ENCODE peak calls at places on chromosomes 1 and 21, in seven cellular contexts. L is sigmoid colon, U is suprapubic skin, O is K562, J is HepG2, F is tibial nerve, I is transverse colon. Y is an unnamed sample.

GRCh38 chr1:213061263-213061662 is 10.2 kb downstream of the RPS6KC1 start:
- DNase-seq in F (no peak), U (no peak), J (no peak), O (no peak), I (no peak), L (no peak), Y (no peak)

GRCh38 chr1:230270185-230270939 is 155.8 kb downstream of the PGBD5 start:
- DNase-seq in J (no peak), I (no peak), L (no peak), U (no peak), O (peak; percentile 12), F (no peak), Y (no peak)

GRCh38 chr21:35136586-35137254 is 87.6 kb upstream of the RUNX1 start:
- DNase-seq in I (peak; percentile 22), F (no peak), U (no peak), J (peak; percentile 49), L (no peak), O (peak; percentile 79), Y (no peak)

GRCh38 chr1:216686860-216687545 is 36.2 kb downstream of the ESRRG start:
- DNase-seq in J (no peak), L (no peak), O (no peak), U (no peak), I (no peak), F (no peak), Y (no peak)

GRCh38 chr1:234584926-234585325 is 25.1 kb downstream of the IRF2BP2 start:
- DNase-seq in F (no peak), J (no peak), O (peak; percentile 40), L (peak; percentile 86), U (no peak), I (peak; percentile 31), Y (no peak)

GRCh38 chr1:24111998-24112380 is at the start of gene MYOM3:
- DNase-seq in U (no peak), I (no peak), L (no peak), O (no peak), F (no peak), J (no peak), Y (no peak)

GRCh38 chr1:70685300-70686286 is 274.5 kb downstream of the CTH start:
- DNase-seq in U (peak; percentile 73), F (peak; percentile 16), O (peak; percentile 83), L (peak; percentile 83), I (peak; percentile 51), J (peak; percentile 68), Y (peak; percentile 24)

GRCh38 chr21:34771512-34772028 is 102.8 kb downstream of the CLIC6 start:
- DNase-seq in F (no peak), I (no peak), O (peak; percentile 16), J (peak; percentile 89), U (no peak), L (no peak), Y (no peak)

GRCh38 chr1:44029260-44029910 is 1.9 kb downstream of the SLC6A9 start:
- DNase-seq in U (no peak), F (no peak), J (no peak), O (no peak), I (no peak), L (peak; percentile 69), Y (no peak)

GRCh38 chr1:41232305-41232704 is 9.8 kb downstream of the SCMH1 start:
- DNase-seq in I (no peak), J (peak; percentile 60), U (no peak), O (no peak), F (no peak), L (no peak), Y (no peak)

GRCh38 chr21:34313116-34313515 is 50.7 kb upstream of the KCNE2 start:
- DNase-seq in L (no peak), U (no peak), J (no peak), O (no peak), I (no peak), F (no peak), Y (no peak)

GRCh38 chr1:10657080-10657847 is 139.2 kb downstream of the CASZ1 start:
- DNase-seq in U (no peak), I (no peak), F (no peak), L (no peak), O (no peak), J (no peak), Y (no peak)

GRCh38 chr1:179090522-179090921 is 8.7 kb downstream of the TOR3A start:
- DNase-seq in J (no peak), L (no peak), I (no peak), O (no peak), F (no peak), U (no peak), Y (no peak)

GRCh38 chr1:155871390-155871789 is 12.0 kb downstream of the SYT11 start:
- DNase-seq in J (no peak), L (peak; percentile 79), O (no peak), I (no peak), F (peak; percentile 26), U (no peak), Y (no peak)

GRCh38 chr21:38352536-38353219 is 95.9 kb downstream of the KCNJ15 start:
- DNase-seq in I (peak; percentile 59), J (peak; percentile 3), L (no peak), U (no peak), O (peak; percentile 62), F (peak; percentile 45), Y (no peak)

GRCh38 chr1:21499283-21499945 is 9.8 kb upstream of the ALPL start:
- DNase-seq in O (no peak), U (no peak), J (no peak), F (no peak), I (no peak), L (no peak), Y (no peak)

DNA sequence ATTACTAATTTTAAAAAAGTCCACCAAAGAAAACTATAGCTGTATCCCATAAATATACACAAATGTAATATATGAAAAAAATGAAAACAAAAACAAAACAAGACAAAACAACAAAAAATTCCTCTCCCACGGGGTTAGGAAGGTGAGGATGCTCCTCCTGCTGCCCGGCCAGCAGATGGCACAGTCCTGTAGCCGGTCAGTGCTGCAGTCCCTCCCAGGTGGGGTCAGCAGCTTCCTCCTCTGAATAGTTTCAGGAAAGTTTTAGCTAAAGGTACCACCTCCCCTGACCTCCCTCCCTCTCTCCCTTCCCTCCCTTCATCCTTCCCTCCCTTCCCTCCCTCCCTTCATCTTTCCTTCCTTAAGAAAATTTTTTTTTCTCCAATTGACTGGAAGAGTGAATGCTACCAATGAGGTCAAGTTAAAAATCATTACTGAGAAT is 67.8 kb upstream of the BCL10 start:
- DNase-seq in J (peak; percentile 44), O (peak; percentile 35), L (no peak), I (peak; percentile 41), F (no peak), U (no peak), Y (peak; percentile 59)
- TF ChIP-seq POLR2A in J (no peak), O (no peak), L (no peak), I (no peak), F (no peak), U (no peak), Y (no peak)

GRCh38 chr1:31183126-31183525 is 56.6 kb downstream of the NKAIN1 start:
- DNase-seq in F (no peak), L (no peak), J (no peak), U (no peak), I (no peak), O (no peak), Y (no peak)
- H3K27ac ChIP-seq in F (no peak overlapping the region), L (no peak overlapping the region), J (no peak overlapping the region), U (no peak overlapping the region), I (no peak overlapping the region), O (no peak overlapping the region), Y (no peak overlapping the region)

GRCh38 chr1:171909711-171910110 is 68.4 kb downstream of the DNM3 start:
- DNase-seq in U (no peak), O (no peak), J (no peak), F (no peak), I (no peak), L (no peak), Y (no peak)
- TF ChIP-seq EP300 in U (no peak), O (no peak), J (no peak), F (no peak), I (no peak), L (no peak), Y (no peak)

DNA sequence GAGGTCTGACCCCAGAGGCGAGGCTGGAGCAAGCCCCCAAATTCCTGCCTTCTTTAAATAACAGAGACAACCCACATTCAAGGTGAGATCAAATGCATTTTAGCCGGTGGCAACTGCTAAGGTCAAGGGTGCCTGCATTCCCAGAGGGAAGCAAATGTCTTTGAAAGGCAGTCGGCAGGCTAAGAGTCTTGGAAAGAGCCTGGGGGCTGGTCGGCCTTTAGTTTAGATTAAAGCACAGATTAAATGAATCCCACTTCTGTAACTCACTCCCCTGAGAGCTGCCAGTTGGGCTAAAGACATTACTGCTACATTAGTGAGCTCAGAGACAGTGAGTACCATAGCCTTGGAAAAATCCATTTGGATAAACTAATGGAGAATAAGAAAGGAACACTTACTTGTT is 59.2 kb downstream of the HTR6 start:
- DNase-seq in F (no peak), U (no peak), L (no peak), I (no peak), J (no peak), O (no peak), Y (no peak)
- TF ChIP-seq POLR2A in F (no peak), U (no peak), L (no peak), I (no peak), J (no peak), O (no peak), Y (no peak)

DNA sequence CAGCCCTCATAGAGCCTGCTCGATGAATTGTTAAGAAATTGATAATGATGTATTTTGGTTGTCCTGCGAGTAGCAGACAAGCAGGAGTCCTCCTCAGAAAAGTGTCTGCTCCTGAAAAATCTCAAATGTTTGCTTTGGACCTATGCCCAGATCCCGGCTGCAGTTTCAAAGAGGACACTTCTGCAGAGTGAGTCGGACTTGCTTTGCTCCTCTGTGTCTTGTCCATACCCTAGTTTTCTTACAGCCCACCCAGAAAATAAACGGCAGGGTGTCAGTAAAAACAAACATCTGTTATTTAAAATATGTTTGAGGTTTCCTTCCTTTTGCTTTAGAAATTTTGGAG is 2.8 kb downstream of the S100A10 start:
- DNase-seq in J (peak; percentile 73), I (peak; percentile 71), U (no peak), L (peak; percentile 74), F (no peak), O (no peak), Y (no peak)
- H3K27ac ChIP-seq in J (no peak overlapping the region), I (peak overlapping the region; percentile 93), U (peak overlapping the region; percentile 95), L (peak overlapping the region; percentile 84), F (peak overlapping the region; percentile 98), O (no peak overlapping the region), Y (peak overlapping the region; percentile 85)

DNA sequence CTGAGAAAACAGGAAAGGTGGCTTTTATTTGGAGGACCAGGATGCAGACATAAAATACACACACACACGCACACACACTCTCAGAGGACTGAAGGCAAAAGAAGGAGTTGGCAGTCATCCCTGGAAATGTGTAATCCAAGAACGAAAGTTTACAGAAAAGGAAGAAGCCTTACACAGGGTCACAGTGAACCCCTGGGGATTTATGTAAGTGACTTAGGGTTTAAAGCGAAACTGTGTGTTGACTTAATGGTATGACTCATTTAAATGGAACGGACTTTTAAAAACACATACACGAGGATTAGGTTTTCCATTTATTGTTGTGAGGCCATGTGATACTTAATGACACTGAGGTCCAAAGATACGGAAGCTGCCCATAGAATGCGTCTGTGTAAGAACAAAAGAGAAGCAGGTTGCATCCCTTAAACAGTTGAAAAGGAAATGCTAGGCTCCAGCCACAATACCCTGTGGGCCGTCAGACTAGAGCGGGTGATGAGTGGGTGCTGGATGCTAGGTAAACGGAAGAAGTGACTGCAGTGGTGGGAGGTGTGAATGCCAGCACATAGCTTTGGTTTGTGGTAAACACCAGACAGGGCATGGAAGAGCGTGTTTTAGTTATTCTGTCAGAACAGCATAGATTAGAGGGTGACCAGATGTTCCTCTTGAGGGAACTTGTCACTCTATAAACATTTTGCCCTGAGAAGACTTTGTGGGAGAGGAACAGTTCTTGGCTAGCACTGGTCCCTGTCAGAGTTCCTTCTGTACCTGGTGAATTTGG is 21.6 kb upstream of the BCL10 start:
- DNase-seq in O (no peak), F (no peak), U (no peak), J (peak; percentile 83), L (no peak), I (no peak), Y (peak; percentile 67)
- TF ChIP-seq EP300 in O (no peak), F (peak; percentile 75), U (no peak), J (no peak), L (no peak), I (no peak), Y (peak; percentile 35)

GRCh38 chr1:201506573-201507567 is at the start of gene CSRP1:
- DNase-seq in L (peak; percentile 97), I (peak; percentile 92), J (no peak), F (peak; percentile 75), U (peak; percentile 90), O (peak; percentile 80), Y (peak; percentile 87)
- TF ChIP-seq POLR2A in L (peak; percentile 67), I (peak; percentile 94), J (peak; percentile 72), F (peak; percentile 88), U (peak; percentile 61), O (peak; percentile 63), Y (peak; percentile 98)

Y was measured in upper lobe of left lung.